ENCODE peak calls at places on chromosomes 3 and 15, in eight cellular contexts. K, Z, M, O, R, S, N and X are unnamed samples.

GRCh38 chr3:5972586-5972985 is 785.1 kb downstream of the EDEM1 start:
- DNase-seq in S (no peak), O (no peak), M (no peak), N (no peak), K (no peak), Z (no peak), R (no peak), X (no peak)

GRCh38 chr3:185489462-185489861 is 9.4 kb downstream of the TMEM41A start:
- DNase-seq in M (no peak), O (no peak), Z (no peak), S (no peak), K (no peak), R (no peak), N (no peak), X (no peak)

GRCh38 chr3:64147211-64147610 is 78.1 kb downstream of the PRICKLE2 start:
- DNase-seq in O (no peak), N (no peak), Z (no peak), K (no peak), R (no peak), M (no peak), S (no peak), X (no peak)

GRCh38 chr3:46995901-46996562 is 16.6 kb downstream of the NBEAL2 start:
- DNase-seq in M (no peak), Z (no peak), N (no peak), R (no peak), O (no peak), S (peak; percentile 68), K (no peak), X (no peak)

GRCh38 chr15:91316123-91316522 is 216.1 kb downstream of the SV2B start:
- DNase-seq in M (no peak), K (no peak), S (no peak), O (no peak), Z (no peak), N (no peak), R (no peak), X (no peak)

GRCh38 chr15:90154861-90155626 is 46.1 kb upstream of the SEMA4B start:
- DNase-seq in R (no peak), Z (no peak), N (peak; percentile 20), S (no peak), O (no peak), M (no peak), K (no peak), X (no peak)

GRCh38 chr3:18656866-18657265 is 231.7 kb upstream of the SATB1 start:
- DNase-seq in M (no peak), R (no peak), Z (no peak), K (no peak), O (no peak), S (no peak), N (no peak), X (no peak)

GRCh38 chr15:79682851-79683288 is 213.9 kb downstream of the MTHFS start:
- DNase-seq in K (no peak), R (no peak), M (no peak), O (no peak), Z (no peak), S (no peak), N (peak; percentile 26), X (no peak)

GRCh38 chr3:129016725-129017530 is 15.8 kb downstream of the EFCC1 start:
- DNase-seq in R (no peak), N (no peak), Z (no peak), K (no peak), O (no peak), S (peak; percentile 85), M (peak; percentile 53), X (no peak)

GRCh38 chr3:21960033-21960432 is 209.0 kb upstream of the ZNF385D start:
- DNase-seq in R (no peak), K (no peak), Z (no peak), M (no peak), O (no peak), N (no peak), S (no peak), X (no peak)

GRCh38 chr15:30905821-30906220 is 2.1 kb downstream of the FAN1 start:
- DNase-seq in Z (no peak), M (no peak), S (no peak), R (no peak), K (peak; percentile 11), N (no peak), O (no peak), X (no peak)

GRCh38 chr3:177665122-177665808 is 468.0 kb upstream of the TBL1XR1 start:
- DNase-seq in K (no peak), M (no peak), Z (no peak), R (no peak), N (no peak), S (no peak), O (no peak), X (no peak)

GRCh38 chr15:50228866-50229265 is 36.7 kb downstream of the HDC start:
- DNase-seq in O (no peak), R (no peak), M (no peak), S (no peak), Z (no peak), N (no peak), K (no peak), X (no peak)

GRCh38 chr3:141458937-141459510 is 27.8 kb upstream of the RASA2 start:
- DNase-seq in M (no peak), R (no peak), O (no peak), Z (no peak), N (no peak), K (no peak), S (no peak), X (no peak)

GRCh38 chr3:165640970-165641369 is 196.3 kb downstream of the BCHE start:
- DNase-seq in O (no peak), K (no peak), S (no peak), Z (no peak), N (no peak), M (no peak), R (no peak), X (no peak)

GRCh38 chr3:18988619-18989229 is 159.6 kb upstream of the KCNH8 start:
- DNase-seq in M (no peak), S (no peak), Z (no peak), N (peak; percentile 10), K (peak; percentile 42), R (no peak), O (no peak), X (no peak)

GRCh38 chr3:52256622-52257021 is 11.1 kb downstream of the PPM1M start:
- DNase-seq in N (no peak), O (no peak), Z (no peak), S (no peak), K (no peak), M (no peak), R (no peak), X (no peak)

GRCh38 chr3:88282519-88283241 is 132.9 kb downstream of the C3orf38 start:
- DNase-seq in O (no peak), N (no peak), S (no peak), M (no peak), R (no peak), Z (no peak), K (no peak), X (no peak)

GRCh38 chr3:188746291-188746783 is 425.4 kb upstream of the TPRG1 start:
- DNase-seq in K (no peak), Z (no peak), S (no peak), O (no peak), N (no peak), M (no peak), R (no peak), X (no peak)

GRCh38 chr3:46954178-46954577 is 22.4 kb downstream of the CCDC12 start:
- DNase-seq in M (no peak), R (no peak), N (no peak), Z (no peak), S (no peak), K (no peak), O (no peak), X (no peak)

GRCh38 chr3:60497922-60498321 is 753.3 kb downstream of the FHIT start:
- DNase-seq in Z (no peak), R (no peak), S (no peak), O (no peak), M (no peak), K (peak; percentile 2), N (no peak), X (no peak)

GRCh38 chr15:79919749-79920511 is 23.1 kb upstream of the MTHFS start:
- DNase-seq in O (no peak), R (no peak), M (no peak), Z (no peak), S (no peak), K (no peak), N (no peak), X (no peak)

GRCh38 chr3:14322001-14322400 is 80.4 kb upstream of the SLC6A6 start:
- DNase-seq in M (no peak), S (no peak), K (no peak), Z (no peak), N (no peak), R (no peak), O (no peak), X (no peak)

GRCh38 chr15:60370804-60371700 is 26.7 kb downstream of the ANXA2 start:
- DNase-seq in O (no peak), Z (no peak), S (peak; percentile 92), M (no peak), K (no peak), R (no peak), N (peak; percentile 97), X (no peak)

GRCh38 chr15:70258369-70259029 is 160.8 kb upstream of the TLE3 start:
- DNase-seq in O (peak; percentile 54), R (no peak), M (no peak), K (no peak), S (peak; percentile 62), Z (peak; percentile 64), N (no peak), X (no peak)

GRCh38 chr3:186826316-186826977 is 16.1 kb upstream of the ADIPOQ start:
- DNase-seq in R (peak; percentile 38), Z (no peak), N (no peak), M (no peak), O (no peak), S (no peak), K (no peak), X (peak; percentile 54)

GRCh38 chr3:168100777-168101492 is 5.2 kb upstream of the GOLIM4 start:
- DNase-seq in R (no peak), Z (no peak), N (no peak), O (no peak), M (no peak), S (no peak), K (no peak), X (no peak)

GRCh38 chr15:62756326-62756994 is 286.1 kb upstream of the TPM1 start:
- DNase-seq in O (no peak), R (no peak), Z (no peak), M (no peak), S (no peak), K (no peak), N (no peak), X (no peak)

GRCh38 chr15:72229076-72229946 is 1.7 kb downstream of the PKM start:
- DNase-seq in N (no peak), K (peak; percentile 3), R (no peak), O (no peak), M (peak; percentile 42), S (no peak), Z (no peak), X (no peak)

GRCh38 chr3:11913316-11913715 is 66.6 kb upstream of the TAMM41 start:
- DNase-seq in R (no peak), O (no peak), K (no peak), N (no peak), S (no peak), M (no peak), Z (no peak), X (no peak)

GRCh38 chr3:49535971-49536874 is 18.1 kb upstream of the BSN start:
- DNase-seq in Z (no peak), M (no peak), N (no peak), K (no peak), O (no peak), R (no peak), S (no peak), X (no peak)

GRCh38 chr3:124429129-124429815 is 301.0 kb upstream of the UMPS start:
- DNase-seq in Z (no peak), S (no peak), K (no peak), R (no peak), O (no peak), M (no peak), N (no peak), X (no peak)

GRCh38 chr15:38252481-38253311 is at the start of gene SPRED1:
- DNase-seq in M (peak; percentile 38), Z (no peak), N (no peak), S (peak; percentile 91), R (peak; percentile 43), K (peak; percentile 19), O (peak; percentile 1), X (no peak)

GRCh38 chr3:182980204-182981037 is at the start of gene DCUN1D1:
- DNase-seq in N (peak; percentile 48), R (peak; percentile 91), K (peak; percentile 94), Z (peak; percentile 70), S (peak; percentile 97), O (peak; percentile 87), M (peak; percentile 93), X (peak; percentile 25)